ENCODE peak calls at places on chromosome 3, in five cellular contexts. E, A, M, L and K are unnamed samples.

GRCh38 chr3:128495435-128495970 is 2.5 kb upstream of the GATA2 start:
- DNase-seq in E (no peak), A (no peak), M (no peak), L (no peak), K (no peak)

GRCh38 chr3:148226246-148226645 is 471.5 kb upstream of the AGTR1 start:
- DNase-seq in E (no peak), A (no peak), M (no peak), L (no peak), K (no peak)

GRCh38 chr3:123411340-123412040 is 37.4 kb downstream of the ADCY5 start:
- DNase-seq in E (no peak), A (no peak), M (no peak), L (no peak), K (no peak)

GRCh38 chr3:171775943-171776342 is 34.3 kb downstream of the PLD1 start:
- DNase-seq in E (no peak), A (no peak), M (peak; percentile 65), L (no peak), K (no peak)

GRCh38 chr3:37918627-37919026 is 56.9 kb downstream of the CTDSPL start:
- DNase-seq in E (no peak), A (no peak), M (no peak), L (no peak), K (no peak)

GRCh38 chr3:156174229-156174847 is 54.0 kb downstream of the KCNAB1 start:
- DNase-seq in E (no peak), A (no peak), M (peak; percentile 59), L (no peak), K (no peak)

GRCh38 chr3:85567074-85567676 is 608.4 kb downstream of the CADM2 start:
- DNase-seq in E (no peak), A (no peak), M (peak; percentile 76), L (no peak), K (peak; percentile 30)

GRCh38 chr3:19274576-19274975 is 126.3 kb downstream of the KCNH8 start:
- DNase-seq in E (no peak), A (no peak), M (no peak), L (no peak), K (no peak)

GRCh38 chr3:113531826-113532697 is at the start of gene SIDT1:
- DNase-seq in E (peak; percentile 28), A (no peak), M (no peak), L (peak; percentile 34), K (no peak)

GRCh38 chr3:46913644-46914043 is 36.1 kb downstream of the PTH1R start:
- DNase-seq in E (no peak), A (peak; percentile 81), M (no peak), L (no peak), K (no peak)